ENCODE peak calls at places on chromosomes 6 and 20, in eight cellular contexts. Z, L, J, T, N, P, X and Y are unnamed samples.

GRCh38 chr6:157198425-157199279 is 124.7 kb downstream of the TMEM242 start:
- DNase-seq in P (no peak), N (no peak), X (no peak), L (no peak), Z (peak; percentile 95), T (peak; percentile 82), J (peak; percentile 91), Y (no peak)

GRCh38 chr20:37276494-37277252 is 12.8 kb upstream of the MANBAL start:
- DNase-seq in P (no peak), Z (peak; percentile 54), N (peak; percentile 24), X (peak; percentile 43), T (peak; percentile 15), J (no peak), L (no peak), Y (no peak)

GRCh38 chr6:146874278-146875018 is 275.7 kb downstream of the ADGB start:
- DNase-seq in L (no peak), P (no peak), Z (no peak), X (no peak), N (no peak), T (no peak), J (no peak), Y (no peak)

GRCh38 chr6:17768388-17768787 is 61.7 kb upstream of the NUP153 start:
- DNase-seq in P (no peak), X (no peak), J (no peak), N (no peak), L (peak; percentile 66), T (no peak), Z (no peak), Y (no peak)

GRCh38 chr6:30483677-30484279 is 5.5 kb upstream of the HLA-E start:
- DNase-seq in Z (peak; percentile 32), X (no peak), N (peak; percentile 53), P (no peak), J (no peak), L (peak; percentile 66), T (no peak), Y (no peak)

GRCh38 chr6:141550471-141550870 is 582.3 kb upstream of the GJE1 start:
- DNase-seq in N (no peak), Z (no peak), X (no peak), T (no peak), J (no peak), L (no peak), P (no peak), Y (no peak)

GRCh38 chr6:112502348-112503130 is 155.4 kb downstream of the RFPL4B start:
- DNase-seq in N (no peak), L (no peak), X (no peak), T (no peak), P (no peak), J (no peak), Z (no peak), Y (no peak)

GRCh38 chr20:44471481-44471882 is 4.2 kb upstream of the TTPAL start:
- DNase-seq in T (no peak), P (no peak), X (no peak), Z (no peak), J (no peak), N (no peak), L (peak; percentile 39), Y (no peak)

GRCh38 chr6:33081098-33081824 is 5.5 kb downstream of the HLA-DPB1 start:
- DNase-seq in L (no peak), T (no peak), P (no peak), N (no peak), X (peak; percentile 17), Z (no peak), J (no peak), Y (no peak)

GRCh38 chr6:125574604-125575003 is 174.8 kb upstream of the HEY2 start:
- DNase-seq in T (no peak), Z (no peak), L (no peak), N (no peak), J (no peak), P (no peak), X (no peak), Y (no peak)

GRCh38 chr6:44475779-44476434 is 88.4 kb downstream of the CDC5L start:
- DNase-seq in N (peak; percentile 95), P (peak; percentile 89), Z (peak; percentile 77), L (peak; percentile 89), T (peak; percentile 94), X (peak; percentile 91), J (peak; percentile 82), Y (peak; percentile 37)

GRCh38 chr20:17751640-17752039 is 51.9 kb downstream of the BANF2 start:
- DNase-seq in N (no peak), J (no peak), P (no peak), Z (no peak), X (no peak), T (no peak), L (no peak), Y (no peak)

GRCh38 chr6:40586369-40586768 is 795 bp downstream of the LRFN2 start:
- DNase-seq in Z (no peak), P (no peak), T (no peak), L (no peak), J (no peak), N (peak; percentile 57), X (no peak), Y (no peak)

GRCh38 chr6:40586800-40587201 is 363 bp downstream of the LRFN2 start:
- DNase-seq in T (peak; percentile 66), L (peak; percentile 23), Z (no peak), P (no peak), X (peak; percentile 44), N (peak; percentile 80), J (no peak), Y (peak; percentile 22)

GRCh38 chr6:40588070-40588384 is 863 bp upstream of the LRFN2 start:
- DNase-seq in X (no peak), T (no peak), J (no peak), N (no peak), Z (no peak), P (no peak), L (no peak), Y (no peak)

GRCh38 chr6:40588480-40588879 is 1.3 kb upstream of the LRFN2 start:
- DNase-seq in T (no peak), L (no peak), Z (no peak), X (no peak), J (no peak), N (peak; percentile 75), P (no peak), Y (no peak)

GRCh38 chr6:40587240-40588069 is at the start of gene LRFN2:
- DNase-seq in J (peak; percentile 79), T (peak; percentile 94), X (peak; percentile 94), L (peak; percentile 90), P (no peak), N (peak; percentile 93), Z (peak; percentile 50), Y (peak; percentile 82)
- TF ChIP-seq CTCF in J (peak; percentile 69), T (peak; percentile 48), X (peak; percentile 91), L (peak; percentile 61), P (no peak), N (peak; percentile 92), Z (peak; percentile 36), Y (peak; percentile 66)

GRCh38 chr6:100240798-100241197 is 223.9 kb downstream of the SIM1 start:
- DNase-seq in P (no peak), N (no peak), L (no peak), X (no peak), J (no peak), Z (no peak), T (no peak), Y (no peak)

DNA sequence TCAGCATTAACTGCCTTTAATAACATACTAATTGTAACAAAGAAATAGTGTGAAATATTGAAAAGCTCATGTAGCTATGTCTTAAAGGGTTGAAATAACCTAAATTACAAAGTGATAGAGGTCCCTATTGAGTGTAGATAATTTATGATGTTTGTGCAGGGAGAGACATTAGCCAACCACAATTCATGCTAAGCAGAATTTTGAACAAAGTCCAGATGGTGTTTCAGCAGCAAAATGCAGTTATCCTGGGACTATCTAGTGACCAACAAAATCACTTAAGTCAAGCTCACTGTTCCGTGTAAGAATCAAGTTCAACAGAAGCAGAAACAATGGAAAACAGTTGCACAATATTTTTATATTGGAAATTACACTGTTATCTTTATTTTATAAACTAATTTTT is 218.5 kb downstream of the SIM1 start:
- DNase-seq in T (no peak), L (no peak), N (no peak), X (no peak), Z (no peak), P (no peak), J (no peak), Y (no peak)
- TF ChIP-seq CTCF in T (no peak), L (no peak), N (no peak), X (no peak), Z (no peak), P (no peak), J (no peak), Y (no peak)

GRCh38 chr20:62517901-62518610 is 42.3 kb upstream of the GATA5 start:
- DNase-seq in P (no peak), J (no peak), N (no peak), L (no peak), T (no peak), X (no peak), Z (no peak), Y (no peak)

GRCh38 chr20:62515826-62516225 is 40.0 kb upstream of the GATA5 start:
- DNase-seq in L (no peak), J (no peak), X (no peak), P (no peak), T (no peak), N (no peak), Z (no peak), Y (no peak)

GRCh38 chr20:62517168-62517567 is 41.4 kb upstream of the GATA5 start:
- DNase-seq in Z (no peak), X (no peak), L (no peak), P (no peak), T (no peak), J (no peak), N (no peak), Y (no peak)

GRCh38 chr20:62515280-62515679 is 39.5 kb upstream of the GATA5 start:
- DNase-seq in P (no peak), J (no peak), Z (no peak), L (no peak), N (no peak), X (no peak), T (no peak), Y (no peak)

DNA sequence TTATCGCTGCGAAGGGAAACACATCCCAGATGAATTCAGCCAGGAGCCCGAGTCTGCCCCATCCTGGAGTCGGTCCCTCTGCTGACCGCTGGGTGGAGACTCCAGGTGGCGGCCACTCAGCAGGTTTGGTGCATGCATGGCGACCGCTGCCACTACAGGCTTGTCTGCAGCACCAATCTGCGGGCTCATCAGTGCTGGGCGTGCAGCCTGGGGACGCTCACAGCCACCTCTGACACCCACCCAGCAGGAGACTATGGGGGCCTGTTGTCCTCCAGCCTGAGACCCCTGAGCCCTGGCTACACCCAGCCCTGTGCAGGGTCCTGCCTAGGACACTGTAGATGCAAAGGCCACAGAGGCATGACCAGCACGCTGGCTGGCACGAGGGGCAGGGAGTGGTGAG is 40.5 kb upstream of the GATA5 start:
- DNase-seq in T (no peak), Z (no peak), X (no peak), J (no peak), L (peak; percentile 47), P (no peak), N (peak; percentile 67), Y (no peak)
- TF ChIP-seq CTCF in T (no peak), Z (no peak), X (no peak), J (no peak), L (peak; percentile 11), P (no peak), N (peak; percentile 77), Y (no peak)

DNA sequence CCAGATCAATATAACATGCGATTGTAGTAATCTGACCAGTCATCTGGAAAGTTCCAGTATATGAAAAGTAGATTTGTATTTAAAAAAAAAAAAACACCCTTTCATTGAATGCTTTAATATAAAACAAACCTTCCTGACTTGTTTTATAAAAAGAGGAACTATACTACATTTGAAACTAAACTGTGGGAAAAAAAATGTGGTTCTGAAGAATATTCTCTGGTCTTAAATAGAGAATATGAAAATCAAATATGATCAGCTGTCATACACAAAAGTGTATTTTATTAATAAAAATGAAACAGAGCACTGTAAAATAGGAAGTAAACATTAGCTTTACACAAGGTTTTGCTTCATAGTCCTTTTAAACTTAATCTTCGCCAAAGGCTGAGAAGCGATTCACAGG is 25.3 kb upstream of the CD83 start:
- DNase-seq in N (no peak), J (no peak), T (no peak), P (no peak), X (no peak), Z (no peak), L (no peak), Y (no peak)
- TF ChIP-seq CTCF in N (no peak), J (no peak), T (no peak), P (no peak), X (no peak), Z (no peak), L (no peak), Y (no peak)